ENCODE peak calls at places on chromosome 19, in five cellular contexts. W is pancreas, K is stomach, C is suprapubic skin, X is A549. F is an unnamed sample.

GRCh38 chr19:18373892-18374629 is 11.9 kb upstream of the GDF15 start:
- DNase-seq in W (peak), K (peak), C (peak), X (peak), F (peak)

GRCh38 chr19:52217576-52217975 is 27.7 kb downstream of the PPP2R1A start:
- DNase-seq in W (no peak), K (no peak), C (peak), X (no peak), F (no peak)

GRCh38 chr19:41711376-41712261 is 3.2 kb downstream of the CEACAM5 start:
- DNase-seq in W (no peak), K (peak), C (peak), X (no peak), F (no peak)

GRCh38 chr19:39127812-39128510 is 2.4 kb downstream of the PAK4 start:
- DNase-seq in W (peak), K (peak), C (no peak), X (no peak), F (no peak)

GRCh38 chr19:45766293-45766918 is 2.6 kb downstream of the SIX5 start:
- DNase-seq in W (peak), K (no peak), C (no peak), X (no peak), F (no peak)

GRCh38 chr19:51375504-51376221 is 3.2 kb upstream of the NKG7 start:
- DNase-seq in W (no peak), K (no peak), C (no peak), X (no peak), F (no peak)

GRCh38 chr19:30448386-30449130 is 76.4 kb downstream of the ZNF536 start:
- DNase-seq in W (no peak), K (no peak), C (no peak), X (no peak), F (no peak)

GRCh38 chr19:34983786-34984185 is 16.3 kb upstream of the GRAMD1A start:
- DNase-seq in W (peak), K (no peak), C (no peak), X (no peak), F (no peak)

GRCh38 chr19:40751065-40751923 is at the start of gene SNRPA:
- DNase-seq in W (peak), K (peak), C (peak), X (peak), F (peak)

GRCh38 chr19:29748996-29749395 is 33.9 kb upstream of the C19orf12 start:
- DNase-seq in W (no peak), K (no peak), C (no peak), X (no peak), F (no peak)

GRCh38 chr19:9808855-9809646 is 9.8 kb downstream of the FBXL12 start:
- DNase-seq in W (no peak), K (no peak), C (no peak), X (no peak), F (no peak)

GRCh38 chr19:45913874-45914830 is at the start of gene NANOS2:
- DNase-seq in W (no peak), K (no peak), C (no peak), X (no peak), F (no peak)

GRCh38 chr19:5403968-5404640 is 51.1 kb upstream of the ZNRF4 start:
- DNase-seq in W (peak), K (peak), C (no peak), X (peak), F (no peak)

GRCh38 chr19:1402411-1403070 is 1.2 kb upstream of the GAMT start:
- DNase-seq in W (no peak), K (no peak), C (no peak), X (no peak), F (no peak)

GRCh38 chr19:2603320-2603719 is 99.2 kb downstream of the GNG7 start:
- DNase-seq in W (peak), K (no peak), C (peak), X (no peak), F (no peak)

GRCh38 chr19:6767081-6767356 is 216 bp downstream of the SH2D3A start:
- DNase-seq in W (no peak), K (no peak), C (no peak), X (no peak), F (no peak)
- H3K27ac ChIP-seq in W (peak), K (peak), C (peak), X (peak), F (peak)

DNA sequence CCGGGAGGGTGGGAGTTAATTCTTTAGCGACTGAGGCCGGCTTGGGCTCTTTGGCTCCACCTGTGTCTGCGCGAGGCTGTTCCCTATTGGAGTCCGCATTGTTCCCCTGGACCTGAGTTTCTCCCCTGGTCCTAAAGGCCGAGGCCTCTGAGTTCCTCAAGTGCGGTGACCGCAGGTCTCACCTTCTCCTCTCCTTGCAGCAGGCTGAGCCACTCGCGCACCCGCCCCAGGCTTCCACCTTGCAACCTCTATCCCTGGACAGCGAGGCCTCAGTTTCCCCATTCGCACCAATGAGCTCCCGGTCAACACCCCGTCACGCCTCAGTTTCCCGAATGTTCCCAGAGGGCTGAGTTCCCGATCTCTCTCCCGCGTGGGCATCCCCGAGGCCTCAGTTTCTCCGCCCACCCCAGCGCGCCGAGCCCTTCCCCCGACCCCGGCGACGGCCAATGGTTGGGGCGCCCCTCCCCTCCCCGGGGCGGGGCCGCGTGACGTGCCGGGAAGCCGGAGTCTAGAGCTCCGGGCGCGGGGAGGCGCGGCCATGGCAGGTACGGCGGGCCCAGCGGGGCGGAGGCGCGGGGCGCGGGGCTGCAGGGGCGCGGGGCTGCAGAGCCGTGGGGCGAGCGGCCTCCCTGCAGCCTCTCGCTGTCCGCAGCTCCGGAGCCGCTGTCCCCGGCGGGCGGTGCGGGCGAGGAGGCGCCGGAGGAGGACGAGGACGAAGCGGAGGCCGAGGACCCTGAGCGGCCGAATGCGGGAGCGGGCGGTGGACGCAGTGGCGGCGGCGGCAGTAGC is at the start of gene MPND:
- DNase-seq in W (peak), K (peak), C (peak), X (peak), F (peak)
- TF ChIP-seq CTCF in W (no peak), K (peak), C (no peak), X (no peak), F (no peak)

GRCh38 chr19:12984683-12985048 is 10.6 kb upstream of the NFIX start:
- DNase-seq in W (no peak), K (no peak), C (no peak), X (no peak), F (no peak)
- H3K27ac ChIP-seq in W (no peak), K (peak), C (peak), X (no peak), F (peak)

GRCh38 chr19:11381535-11382369 is 2.4 kb downstream of the EPOR start:
- DNase-seq in W (peak), K (peak), C (peak), X (peak), F (peak)
- TF ChIP-seq CTCF in W (no peak), K (no peak), C (no peak), X (peak), F (no peak)

DNA sequence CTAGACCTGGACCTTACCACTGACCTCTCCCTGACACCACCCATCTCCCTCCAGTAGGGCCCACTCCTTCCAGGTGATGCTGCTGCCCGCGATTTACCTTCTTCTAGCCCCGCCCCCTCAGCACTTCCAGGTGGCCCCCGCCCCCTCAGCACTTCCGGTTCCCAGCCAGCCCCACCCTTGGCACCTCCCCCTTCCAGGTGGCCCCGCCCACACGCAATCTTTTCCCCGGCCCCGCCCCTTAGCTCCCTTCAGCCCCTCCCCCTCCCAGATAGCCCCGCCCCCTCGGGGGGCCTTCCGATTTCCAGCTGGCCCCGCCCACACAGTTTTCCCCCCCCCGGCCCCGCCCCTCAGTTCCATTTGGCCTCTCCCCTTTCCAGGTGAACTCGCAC is 565 bp downstream of the LIG1 start:
- DNase-seq in W (peak), K (peak), C (peak), X (peak), F (peak)
- H3K27ac ChIP-seq in W (peak), K (peak), C (peak), X (peak), F (peak)

F was measured in esophagus squamous epithelium.